ENCODE peak calls at places on chromosome X, in four cellular contexts. One of them, this sample, is unnamed.

GRCh38 chrX:47180346-47180745 is 13.3 kb upstream of the UBA1 start:
- DNase-seq in nephron progenitor cell: no peak
- DNase-seq in NAMALWA: no peak
- DNase-seq in RPMI7951: no peak
- DNase-seq in this sample: no peak

GRCh38 chrX:110692876-110693275 is 102.7 kb downstream of the CHRDL1 start:
- DNase-seq in nephron progenitor cell: no peak
- DNase-seq in NAMALWA: no peak
- DNase-seq in RPMI7951: no peak
- DNase-seq in this sample: no peak

GRCh38 chrX:7235071-7235470 is 87.1 kb upstream of the PUDP start:
- DNase-seq in nephron progenitor cell: no peak
- DNase-seq in NAMALWA: no peak
- DNase-seq in RPMI7951: no peak
- DNase-seq in this sample: no peak

GRCh38 chrX:78452356-78452755 is 124.9 kb upstream of the CYSLTR1 start:
- DNase-seq in nephron progenitor cell: no peak
- DNase-seq in NAMALWA: no peak
- DNase-seq in RPMI7951: no peak
- DNase-seq in this sample: no peak

GRCh38 chrX:43500996-43501694 is 155.0 kb upstream of the MAOA start:
- DNase-seq in nephron progenitor cell: no peak
- DNase-seq in NAMALWA: no peak
- DNase-seq in RPMI7951: no peak
- DNase-seq in this sample: no peak

GRCh38 chrX:136608295-136608933 is 39.5 kb upstream of the CD40LG start:
- DNase-seq in nephron progenitor cell: peak; percentile 5
- DNase-seq in NAMALWA: peak; percentile 9
- DNase-seq in RPMI7951: peak; percentile 4
- DNase-seq in this sample: peak; percentile 11

GRCh38 chrX:72272868-72273267 is 4.2 kb downstream of the RPS4X start:
- DNase-seq in nephron progenitor cell: no peak
- DNase-seq in NAMALWA: no peak
- DNase-seq in RPMI7951: peak; percentile 73
- DNase-seq in this sample: no peak

GRCh38 chrX:69028761-69029120 is 136.5 kb downstream of the PJA1 start:
- DNase-seq in nephron progenitor cell: no peak
- DNase-seq in NAMALWA: no peak
- DNase-seq in RPMI7951: no peak
- DNase-seq in this sample: no peak

GRCh38 chrX:13937370-13938052 is 92.2 kb downstream of the GEMIN8 start:
- DNase-seq in nephron progenitor cell: no peak
- DNase-seq in NAMALWA: no peak
- DNase-seq in RPMI7951: peak; percentile 59
- DNase-seq in this sample: no peak

GRCh38 chrX:1598021-1598875 is 6.8 kb downstream of the AKAP17A start:
- DNase-seq in nephron progenitor cell: no peak
- DNase-seq in NAMALWA: no peak
- DNase-seq in RPMI7951: no peak
- DNase-seq in this sample: no peak

GRCh38 chrX:141989802-141990201 is 86.1 kb downstream of the MAGEC1 start:
- DNase-seq in nephron progenitor cell: no peak
- DNase-seq in NAMALWA: no peak
- DNase-seq in RPMI7951: no peak
- DNase-seq in this sample: no peak

GRCh38 chrX:12978205-12979010 is 3.5 kb downstream of the TMSB4X start:
- DNase-seq in nephron progenitor cell: peak; percentile 23
- DNase-seq in NAMALWA: peak; percentile 77
- DNase-seq in RPMI7951: peak; percentile 58
- DNase-seq in this sample: peak; percentile 69

GRCh38 chrX:3743821-3744439 is 30.5 kb upstream of the PRKX start:
- DNase-seq in nephron progenitor cell: no peak
- DNase-seq in NAMALWA: no peak
- DNase-seq in RPMI7951: no peak
- DNase-seq in this sample: no peak

GRCh38 chrX:1871887-1872286 is 257.0 kb downstream of the ASMT start:
- DNase-seq in nephron progenitor cell: no peak
- DNase-seq in NAMALWA: no peak
- DNase-seq in RPMI7951: no peak
- DNase-seq in this sample: no peak

GRCh38 chrX:69080912-69081465 is 84.3 kb downstream of the PJA1 start:
- DNase-seq in nephron progenitor cell: peak; percentile 47
- DNase-seq in NAMALWA: no peak
- DNase-seq in RPMI7951: no peak
- DNase-seq in this sample: no peak

GRCh38 chrX:15269618-15270521 is at the start of gene ASB9:
- DNase-seq in nephron progenitor cell: peak; percentile 19
- DNase-seq in NAMALWA: no peak
- DNase-seq in RPMI7951: peak; percentile 95
- DNase-seq in this sample: no peak

GRCh38 chrX:19515615-19516105 is 352 bp upstream of the MAP3K15 start:
- DNase-seq in nephron progenitor cell: no peak
- DNase-seq in NAMALWA: no peak
- DNase-seq in RPMI7951: no peak
- DNase-seq in this sample: no peak

GRCh38 chrX:153643431-153644351 is 3.3 kb upstream of the DUSP9 start:
- DNase-seq in nephron progenitor cell: peak; percentile 56
- DNase-seq in NAMALWA: no peak
- DNase-seq in RPMI7951: no peak
- DNase-seq in this sample: no peak

GRCh38 chrX:107687445-107687844 is 59.1 kb downstream of the PRPS1 start:
- DNase-seq in nephron progenitor cell: no peak
- DNase-seq in NAMALWA: no peak
- DNase-seq in RPMI7951: no peak
- DNase-seq in this sample: no peak

GRCh38 chrX:26925088-26925487 is 538.1 kb downstream of the PPP4R3C start:
- DNase-seq in nephron progenitor cell: no peak
- DNase-seq in NAMALWA: no peak
- DNase-seq in RPMI7951: no peak
- DNase-seq in this sample: no peak

GRCh38 chrX:132226169-132226568 is 6.9 kb upstream of the RAP2C start:
- DNase-seq in nephron progenitor cell: no peak
- DNase-seq in NAMALWA: peak; percentile 26
- DNase-seq in RPMI7951: no peak
- DNase-seq in this sample: no peak

GRCh38 chrX:9538544-9539045 is 73.7 kb downstream of the TBL1X start:
- DNase-seq in nephron progenitor cell: no peak
- DNase-seq in NAMALWA: no peak
- DNase-seq in RPMI7951: peak; percentile 54
- DNase-seq in this sample: no peak

GRCh38 chrX:13028871-13029336 is 15.5 kb downstream of the FAM9C start:
- DNase-seq in nephron progenitor cell: no peak
- DNase-seq in NAMALWA: no peak
- DNase-seq in RPMI7951: peak; percentile 51
- DNase-seq in this sample: no peak

GRCh38 chrX:13287816-13288215 is 32.0 kb downstream of the ATXN3L start:
- DNase-seq in nephron progenitor cell: no peak
- DNase-seq in NAMALWA: no peak
- DNase-seq in RPMI7951: peak; percentile 63
- DNase-seq in this sample: no peak

GRCh38 chrX:23003121-23003520 is 3.4 kb downstream of the DDX53 start:
- DNase-seq in nephron progenitor cell: no peak
- DNase-seq in NAMALWA: no peak
- DNase-seq in RPMI7951: peak; percentile 0
- DNase-seq in this sample: no peak

GRCh38 chrX:129097668-129098067 is 425.6 kb downstream of the SMARCA1 start:
- DNase-seq in nephron progenitor cell: no peak
- DNase-seq in NAMALWA: no peak
- DNase-seq in RPMI7951: no peak
- DNase-seq in this sample: no peak

GRCh38 chrX:24178441-24178840 is 28.9 kb downstream of the ZFX start:
- DNase-seq in nephron progenitor cell: no peak
- DNase-seq in NAMALWA: no peak
- DNase-seq in RPMI7951: no peak
- DNase-seq in this sample: no peak

GRCh38 chrX:110284159-110284558 is 33.7 kb downstream of the AMMECR1 start:
- DNase-seq in nephron progenitor cell: no peak
- DNase-seq in NAMALWA: no peak
- DNase-seq in RPMI7951: peak; percentile 78
- DNase-seq in this sample: no peak

GRCh38 chrX:25083661-25084060 is 67.9 kb upstream of the ARX start:
- DNase-seq in nephron progenitor cell: no peak
- DNase-seq in NAMALWA: no peak
- DNase-seq in RPMI7951: peak; percentile 1
- DNase-seq in this sample: no peak

GRCh38 chrX:9902651-9903050 is 64.5 kb upstream of the CLDN34 start:
- DNase-seq in nephron progenitor cell: no peak
- DNase-seq in NAMALWA: no peak
- DNase-seq in RPMI7951: peak; percentile 85
- DNase-seq in this sample: no peak

GRCh38 chrX:9724711-9725110 is 40.9 kb downstream of the GPR143 start:
- DNase-seq in nephron progenitor cell: no peak
- DNase-seq in NAMALWA: no peak
- DNase-seq in RPMI7951: no peak
- DNase-seq in this sample: no peak

GRCh38 chrX:106038625-106039024 is at the start of gene SERPINA7:
- DNase-seq in nephron progenitor cell: no peak
- DNase-seq in NAMALWA: no peak
- DNase-seq in RPMI7951: no peak
- DNase-seq in this sample: no peak

GRCh38 chrX:86014421-86014820 is 32.9 kb downstream of the CHM start:
- DNase-seq in nephron progenitor cell: peak; percentile 9
- DNase-seq in NAMALWA: no peak
- DNase-seq in RPMI7951: no peak
- DNase-seq in this sample: no peak

GRCh38 chrX:103584606-103585005 is 709 bp upstream of the TCEAL4 start:
- DNase-seq in nephron progenitor cell: no peak
- DNase-seq in NAMALWA: no peak
- DNase-seq in RPMI7951: no peak
- DNase-seq in this sample: no peak